ENCODE peak calls at places on chromosomes 1 and 21, in ten cellular contexts. N is Panc1; A is breast epithelium; J is tibial nerve; Z is brain microvascular endothelial cell; M is fibroblast of lung; L is CD8-positive, alpha-beta memory T cell; Q is neural progenitor cell; E is hepatocyte; K is neuronal stem cell. F is an unnamed sample.

GRCh38 chr21:44829507-44830092 is 11.7 kb upstream of the SUMO3 start:
- DNase-seq in N (no peak), A (no peak), J (no peak), Z (no peak), M (no peak), L (no peak), Q (no peak), E (no peak), K (no peak), F (no peak)

GRCh38 chr1:182146286-182146685 is 84.8 kb upstream of the ZNF648 start:
- DNase-seq in N (no peak), A (no peak), J (no peak), Z (no peak), M (no peak), L (no peak), Q (no peak), E (no peak), K (no peak), F (no peak)

GRCh38 chr21:30839304-30839703 is 9.7 kb upstream of the KRTAP7-1 start:
- DNase-seq in N (no peak), A (no peak), J (no peak), Z (peak; percentile 4), M (no peak), L (no peak), Q (peak; percentile 75), E (peak; percentile 78), K (peak; percentile 27), F (no peak)

GRCh38 chr1:156160000-156160743 is 6.8 kb downstream of the SEMA4A start:
- DNase-seq in N (no peak), A (no peak), J (no peak), Z (no peak), M (no peak), L (no peak), Q (no peak), E (no peak), K (no peak), F (no peak)

GRCh38 chr1:147162093-147162492 is 10.2 kb downstream of the PRKAB2 start:
- DNase-seq in N (no peak), A (no peak), J (no peak), Z (no peak), M (no peak), L (no peak), Q (no peak), E (no peak), K (no peak), F (no peak)

GRCh38 chr1:31483012-31483946 is 70.3 kb downstream of the SERINC2 start:
- DNase-seq in N (no peak), A (peak; percentile 67), J (no peak), Z (no peak), M (peak; percentile 100), L (no peak), Q (no peak), E (peak; percentile 68), K (no peak), F (no peak)

GRCh38 chr1:177309884-177310283 is 139.1 kb downstream of the BRINP2 start:
- DNase-seq in N (no peak), A (no peak), J (no peak), Z (no peak), M (no peak), L (no peak), Q (no peak), E (no peak), K (no peak), F (no peak)

GRCh38 chr1:8871539-8871935 is 6.9 kb downstream of the ENO1 start:
- DNase-seq in N (no peak), A (no peak), J (no peak), Z (no peak), M (no peak), L (no peak), Q (no peak), E (peak; percentile 44), K (no peak), F (no peak)

GRCh38 chr1:6961289-6961688 is 176.0 kb downstream of the CAMTA1 start:
- DNase-seq in N (no peak), A (no peak), J (no peak), Z (no peak), M (no peak), L (no peak), Q (no peak), E (no peak), K (no peak), F (no peak)

GRCh38 chr1:6962390-6962955 is 177.2 kb downstream of the CAMTA1 start:
- DNase-seq in N (peak; percentile 2), A (no peak), J (peak; percentile 18), Z (no peak), M (peak; percentile 3), L (no peak), Q (peak; percentile 99), E (peak; percentile 60), K (no peak), F (peak; percentile 3)

GRCh38 chr1:6965062-6965913 is 180.0 kb downstream of the CAMTA1 start:
- DNase-seq in N (no peak), A (no peak), J (no peak), Z (no peak), M (no peak), L (no peak), Q (no peak), E (no peak), K (no peak), F (no peak)

GRCh38 chr1:6961905-6962304 is 176.7 kb downstream of the CAMTA1 start:
- DNase-seq in N (no peak), A (no peak), J (no peak), Z (no peak), M (no peak), L (no peak), Q (no peak), E (no peak), K (peak; percentile 61), F (no peak)

DNA sequence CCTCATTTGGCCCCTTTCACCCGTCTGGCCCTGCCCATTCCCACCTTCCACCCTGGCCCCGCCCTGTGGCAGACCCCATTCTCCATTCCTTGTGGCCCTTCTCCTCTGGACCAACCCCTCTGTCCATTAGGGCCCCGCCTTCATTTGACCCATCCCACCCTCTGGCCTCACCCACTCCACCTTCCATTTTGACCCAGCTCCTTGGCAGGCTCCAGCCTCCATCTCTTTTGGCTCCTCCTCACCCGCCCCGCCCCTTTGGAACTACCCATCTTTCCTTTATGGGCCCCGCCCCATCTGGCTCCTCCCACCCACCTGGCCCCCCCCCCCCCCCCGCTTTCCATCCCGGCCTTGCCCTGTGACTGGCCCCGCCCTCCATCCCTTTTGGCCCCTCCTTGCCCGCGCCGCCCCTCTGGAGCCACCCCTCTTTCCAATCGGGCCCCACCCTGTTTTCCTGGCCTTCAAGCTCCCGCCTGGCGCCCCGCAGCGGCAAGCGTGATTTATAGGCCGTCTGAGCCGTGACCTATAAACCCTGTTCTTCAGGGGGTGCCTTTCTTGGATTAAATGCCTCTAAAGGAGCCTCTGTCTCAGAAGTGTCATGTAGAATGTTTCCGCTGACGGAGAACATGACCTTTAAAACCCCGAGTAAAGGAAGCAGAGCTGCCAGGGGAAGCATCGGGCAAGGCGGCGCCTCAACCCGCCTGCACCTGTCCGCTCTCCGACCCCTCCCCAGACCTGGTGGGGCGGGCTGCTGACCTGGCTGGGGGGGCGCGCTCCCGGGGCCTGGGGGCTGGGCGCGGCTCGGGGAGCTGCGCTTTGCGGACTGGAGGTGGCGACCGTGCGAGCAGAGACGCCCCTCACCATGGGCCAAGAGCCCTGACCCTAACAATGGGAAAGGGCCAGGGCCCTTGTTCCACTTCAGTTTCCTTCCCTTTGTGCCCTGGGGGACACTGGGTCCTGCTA is 178.0 kb downstream of the CAMTA1 start:
- DNase-seq in N (peak; percentile 4), A (no peak), J (peak; percentile 31), Z (no peak), M (peak; percentile 32), L (no peak), Q (peak; percentile 99), E (peak; percentile 63), K (peak; percentile 97), F (peak; percentile 17)
- H3K4me3 ChIP-seq in N (peak overlapping the region; percentile 16), A (peak overlapping the region; percentile 25), J (no peak overlapping the region), Z (no peak overlapping the region), M (no peak overlapping the region), L (no peak overlapping the region), Q (peak overlapping the region; percentile 47), E (no peak overlapping the region), K (peak overlapping the region; percentile 74), F (no peak overlapping the region)

GRCh38 chr1:56509713-56510641 is 69.4 kb downstream of the PLPP3 start:
- DNase-seq in N (no peak), A (no peak), J (no peak), Z (no peak), M (no peak), L (no peak), Q (peak; percentile 73), E (peak; percentile 48), K (peak; percentile 46), F (no peak)

GRCh38 chr1:56513095-56513494 is 66.3 kb downstream of the PLPP3 start:
- DNase-seq in N (no peak), A (no peak), J (no peak), Z (no peak), M (no peak), L (no peak), Q (no peak), E (no peak), K (no peak), F (no peak)

GRCh38 chr1:56510642-56511021 is 68.7 kb downstream of the PLPP3 start:
- DNase-seq in N (no peak), A (no peak), J (no peak), Z (no peak), M (no peak), L (no peak), Q (no peak), E (no peak), K (no peak), F (no peak)

GRCh38 chr1:56508523-56508983 is 70.8 kb downstream of the PLPP3 start:
- DNase-seq in N (no peak), A (no peak), J (peak; percentile 68), Z (peak; percentile 3), M (peak; percentile 40), L (no peak), Q (no peak), E (peak; percentile 89), K (no peak), F (no peak)

DNA sequence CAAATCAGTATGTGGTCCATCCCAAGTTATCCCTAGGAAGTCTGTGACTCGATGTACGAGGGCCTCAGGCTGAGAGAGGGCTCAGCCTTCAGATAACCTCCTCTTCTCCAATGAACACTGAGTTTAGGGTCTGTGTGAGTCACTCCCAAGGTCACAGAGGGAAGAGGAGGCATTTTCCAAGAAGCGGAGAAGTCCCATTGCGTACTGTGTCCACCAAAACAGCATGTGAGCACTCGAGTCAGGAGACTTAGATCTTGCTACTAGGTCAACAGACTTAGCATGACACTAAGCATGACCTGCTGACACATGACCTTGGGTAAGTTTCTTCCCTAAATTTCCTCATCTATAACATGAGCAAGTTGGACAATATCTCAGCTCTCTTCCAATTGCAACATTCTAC is 68.0 kb downstream of the PLPP3 start:
- DNase-seq in N (no peak), A (no peak), J (no peak), Z (no peak), M (no peak), L (no peak), Q (no peak), E (no peak), K (no peak), F (no peak)
- H3K36me3 ChIP-seq in N (no peaks in the 10 kb centered on the region), A (no peaks in the 10 kb centered on the region), J (no peaks in the 10 kb centered on the region), Z (no peaks in the 10 kb centered on the region), M (peaks cover 48% of the 10 kb centered on the region), L (no peaks in the 10 kb centered on the region), Q (no peaks in the 10 kb centered on the region), E (no peaks in the 10 kb centered on the region), K (peaks cover 16% of the 10 kb centered on the region), F (no peaks in the 10 kb centered on the region)

GRCh38 chr1:46394108-46394871 is at the start of gene FAAH:
- DNase-seq in N (no peak), A (no peak), J (no peak), Z (no peak), M (peak; percentile 40), L (no peak), Q (peak; percentile 92), E (peak; percentile 89), K (peak; percentile 37), F (peak; percentile 22)

GRCh38 chr1:46399307-46399706 is 5.2 kb downstream of the FAAH start:
- DNase-seq in N (no peak), A (no peak), J (no peak), Z (no peak), M (no peak), L (no peak), Q (no peak), E (no peak), K (no peak), F (no peak)

GRCh38 chr1:46396429-46397398 is 2.6 kb downstream of the FAAH start:
- DNase-seq in N (no peak), A (no peak), J (no peak), Z (no peak), M (peak; percentile 27), L (no peak), Q (no peak), E (peak; percentile 3), K (no peak), F (no peak)

GRCh38 chr1:46393510-46393909 is 607 bp upstream of the FAAH start:
- DNase-seq in N (no peak), A (no peak), J (no peak), Z (no peak), M (no peak), L (no peak), Q (peak; percentile 79), E (peak; percentile 87), K (no peak), F (no peak)

GRCh38 chr1:46394872-46395465 is 852 bp downstream of the FAAH start:
- DNase-seq in N (no peak), A (no peak), J (no peak), Z (no peak), M (no peak), L (no peak), Q (peak; percentile 57), E (no peak), K (no peak), F (no peak)
- H3K4me3 ChIP-seq in N (peak overlapping the region; percentile 70), A (peak overlapping the region; percentile 91), J (peak overlapping the region; percentile 50), Z (no peak overlapping the region), M (no peak overlapping the region), L (no peak overlapping the region), Q (peak overlapping the region; percentile 67), E (peak overlapping the region; percentile 43), K (no peak overlapping the region), F (no peak overlapping the region)

DNA sequence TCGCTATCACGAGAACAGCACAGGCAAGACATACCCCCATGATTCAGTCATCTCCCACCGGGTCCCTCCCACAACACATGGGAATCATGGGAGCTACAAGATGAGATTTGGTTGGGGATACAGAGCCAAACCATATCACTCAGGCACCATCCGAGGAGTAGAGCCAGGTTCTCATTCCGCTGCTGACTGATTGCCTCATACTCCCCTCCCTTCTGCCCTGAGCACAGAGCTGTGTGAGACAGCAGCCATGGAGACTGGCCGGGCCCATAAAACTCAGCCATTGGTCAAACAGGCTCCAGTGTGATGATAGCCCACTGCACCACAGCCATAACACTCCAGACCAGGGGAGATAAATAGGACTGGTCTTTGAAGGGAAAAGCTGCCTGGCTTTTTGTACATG is 22.6 kb downstream of the TTC4 start:
- DNase-seq in N (no peak), A (no peak), J (no peak), Z (no peak), M (no peak), L (no peak), Q (no peak), E (no peak), K (no peak), F (no peak)
- H3K36me3 ChIP-seq in N (peaks cover 20% of the 10 kb centered on the region), A (peaks cover 5% of the 10 kb centered on the region), J (peaks cover 21% of the 10 kb centered on the region), Z (peaks cover 59% of the 10 kb centered on the region), M (peaks cover 13% of the 10 kb centered on the region), L (peaks cover 37% of the 10 kb centered on the region), Q (no peaks in the 10 kb centered on the region), E (no peaks in the 10 kb centered on the region), K (peaks cover 44% of the 10 kb centered on the region), F (peaks cover 45% of the 10 kb centered on the region)